ENCODE peak calls at places on chromosome 1, in nine cellular contexts. P is RPMI7951, X is HS-5, H is ELF-1, M is left cardiac atrium, O is RKO, B is A549, U is NCI-H2081, K is posterior cingulate gyrus. I is an unnamed sample.

GRCh38 chr1:66315675-66316074 is 218.3 kb upstream of the SGIP1 start:
- DNase-seq in K (no peak), H (no peak), O (no peak), M (no peak), U (no peak), B (peak), P (peak), X (no peak), I (peak)

GRCh38 chr1:200896571-200897187 is 2.0 kb downstream of the INAVA start:
- DNase-seq in O (no peak), X (no peak), B (peak), P (peak), K (no peak), H (peak), M (no peak), U (no peak), I (no peak)

GRCh38 chr1:89555550-89555949 is 30.9 kb downstream of the LRRC8B start:
- DNase-seq in H (no peak), M (no peak), K (no peak), O (no peak), U (no peak), P (no peak), B (no peak), X (no peak), I (no peak)

GRCh38 chr1:22376976-22377375 is 74.7 kb upstream of the ZBTB40 start:
- DNase-seq in X (no peak), P (peak), M (no peak), K (no peak), H (no peak), O (peak), B (no peak), U (no peak), I (no peak)

GRCh38 chr1:20485527-20486456 is at the start of gene CAMK2N1:
- DNase-seq in K (peak), P (peak), M (peak), H (peak), O (peak), X (no peak), U (peak), B (peak), I (peak)

GRCh38 chr1:169546087-169546995 is 39.9 kb downstream of the F5 start:
- DNase-seq in M (peak), U (peak), X (peak), B (peak), H (peak), P (peak), O (peak), K (peak), I (peak)

GRCh38 chr1:89928506-89928905 is 66.4 kb upstream of the ZNF326 start:
- DNase-seq in B (no peak), M (no peak), H (no peak), P (no peak), U (no peak), O (no peak), K (no peak), X (no peak), I (no peak)

GRCh38 chr1:110130113-110130591 is 17.9 kb downstream of the UBL4B start:
- DNase-seq in M (peak), P (no peak), K (peak), X (no peak), U (no peak), O (no peak), H (peak), B (no peak), I (no peak)

GRCh38 chr1:179146476-179146875 is 64.6 kb downstream of the TOR3A start:
- DNase-seq in P (no peak), X (no peak), M (no peak), U (no peak), K (no peak), O (no peak), H (no peak), B (no peak), I (no peak)

GRCh38 chr1:204106825-204107224 is 33.9 kb downstream of the SOX13 start:
- DNase-seq in U (no peak), P (no peak), K (no peak), H (no peak), O (no peak), B (no peak), X (no peak), M (no peak), I (no peak)

GRCh38 chr1:25711555-25712298 is 88.3 kb upstream of the SELENON start:
- DNase-seq in U (no peak), M (peak), X (no peak), O (no peak), B (no peak), K (peak), H (no peak), P (peak), I (no peak)

GRCh38 chr1:26959722-26960624 is at the start of gene KDF1:
- DNase-seq in P (no peak), M (no peak), X (no peak), H (peak), B (no peak), K (peak), U (peak), O (no peak), I (no peak)

GRCh38 chr1:18104546-18105100 is 3.0 kb upstream of the IGSF21 start:
- DNase-seq in M (no peak), H (peak), U (no peak), X (no peak), P (peak), K (no peak), B (no peak), O (no peak), I (no peak)

GRCh38 chr1:29639156-29639736 is 402.9 kb downstream of the PTPRU start:
- DNase-seq in K (peak), X (no peak), U (no peak), B (no peak), H (no peak), P (no peak), M (no peak), O (no peak), I (no peak)

I was measured in lung microvascular endothelial cell.